ENCODE peak calls at places on chromosomes 4 and X, in five cellular contexts. G, B, Q, O and A are unnamed samples.
A peak's percentile ranks its signal among the peaks of the same experiment; 100 is the strongest.

GRCh38 chr4:40626183-40626990 is 3.3 kb downstream of the RBM47 start:
- DNase-seq in Q (no peak), O (peak; percentile 78), B (no peak), G (peak; percentile 51), A (no peak)

GRCh38 chrX:40877869-40878268 is 142.5 kb upstream of the MED14 start:
- DNase-seq in G (peak; percentile 61), Q (no peak), B (no peak), O (peak; percentile 32), A (peak; percentile 43)

GRCh38 chrX:97628807-97629596 is 745.3 kb downstream of the RPA4 start:
- DNase-seq in Q (no peak), B (no peak), G (no peak), O (no peak), A (no peak)

GRCh38 chr4:99803702-99804101 is 12.9 kb upstream of the DAPP1 start:
- DNase-seq in B (no peak), Q (no peak), G (no peak), O (no peak), A (no peak)

GRCh38 chrX:110026099-110026844 is 23.4 kb downstream of the TMEM164 start:
- DNase-seq in B (peak; percentile 31), G (peak; percentile 62), Q (no peak), O (peak; percentile 91), A (no peak)

GRCh38 chr4:123325241-123325681 is 71.3 kb upstream of the SPRY1 start:
- DNase-seq in O (no peak), Q (no peak), B (no peak), G (no peak), A (no peak)

GRCh38 chr4:46909078-46909477 is at the start of gene COX7B2:
- DNase-seq in O (no peak), G (peak; percentile 11), Q (no peak), B (no peak), A (no peak)

GRCh38 chrX:120456973-120457372 is 12.1 kb downstream of the LAMP2 start:
- DNase-seq in B (no peak), G (peak; percentile 75), O (peak; percentile 69), Q (no peak), A (peak; percentile 46)

GRCh38 chrX:40245411-40246140 is 147.8 kb upstream of the BCOR start:
- DNase-seq in O (no peak), Q (no peak), B (no peak), G (no peak), A (peak; percentile 19)

GRCh38 chrX:98523521-98523920 is 1639.8 kb downstream of the RPA4 start:
- DNase-seq in G (no peak), Q (no peak), O (no peak), B (no peak), A (no peak)

DNA sequence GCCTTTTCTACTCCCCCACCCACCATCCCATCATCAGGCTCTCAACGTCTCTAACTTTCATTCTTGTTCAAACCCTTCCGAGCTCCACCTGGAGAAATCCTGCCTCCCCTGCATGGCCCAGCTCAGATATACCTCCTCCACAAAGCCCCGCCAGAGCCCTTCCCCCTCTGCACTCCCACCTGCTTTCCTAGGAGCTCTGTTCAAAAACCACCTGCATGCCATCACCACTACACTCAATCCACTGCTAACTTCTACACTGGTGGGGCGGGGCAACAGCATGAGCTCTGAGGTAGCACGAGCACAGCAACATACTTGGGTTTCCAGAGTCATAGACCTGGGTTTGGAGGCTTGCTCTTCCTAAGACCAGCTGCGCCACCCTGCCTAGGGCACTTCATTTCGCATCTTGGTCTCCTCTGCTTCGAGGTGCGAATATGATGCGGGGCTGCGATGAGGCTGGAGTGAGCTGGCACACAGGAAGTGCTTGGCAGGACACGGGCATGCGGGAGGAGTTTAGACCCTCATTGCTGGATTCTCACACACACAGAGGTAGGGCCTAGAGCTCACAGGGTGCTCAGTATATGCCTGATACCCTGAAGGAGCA is 3.5 kb downstream of the SASH3 start:
- DNase-seq in Q (no peak), O (no peak), B (no peak), G (no peak), A (no peak)
- H3K4me3 ChIP-seq in Q (no peak overlapping the region), O (no peak overlapping the region), B (no peak overlapping the region), G (no peak overlapping the region), A (no peak overlapping the region)

GRCh38 chr4:142850478-142850877 is 4.4 kb upstream of the INPP4B start:
- DNase-seq in B (no peak), Q (no peak), O (peak; percentile 26), G (peak; percentile 47), A (peak; percentile 24)
- TF ChIP-seq CTCF in B (no peak), Q (no peak), O (peak; percentile 42), G (peak; percentile 69), A (peak; percentile 21)

GRCh38 chr4:83440899-83441298 is 14.7 kb downstream of the HELQ start:
- DNase-seq in Q (no peak), B (no peak), O (no peak), G (no peak), A (no peak)

GRCh38 chr4:83436680-83437079 is 18.9 kb downstream of the HELQ start:
- DNase-seq in B (no peak), Q (no peak), O (no peak), G (no peak), A (no peak)

GRCh38 chr4:83438719-83439118 is 16.9 kb downstream of the HELQ start:
- DNase-seq in G (peak; percentile 1), O (peak; percentile 52), Q (no peak), B (no peak), A (peak; percentile 5)

DNA sequence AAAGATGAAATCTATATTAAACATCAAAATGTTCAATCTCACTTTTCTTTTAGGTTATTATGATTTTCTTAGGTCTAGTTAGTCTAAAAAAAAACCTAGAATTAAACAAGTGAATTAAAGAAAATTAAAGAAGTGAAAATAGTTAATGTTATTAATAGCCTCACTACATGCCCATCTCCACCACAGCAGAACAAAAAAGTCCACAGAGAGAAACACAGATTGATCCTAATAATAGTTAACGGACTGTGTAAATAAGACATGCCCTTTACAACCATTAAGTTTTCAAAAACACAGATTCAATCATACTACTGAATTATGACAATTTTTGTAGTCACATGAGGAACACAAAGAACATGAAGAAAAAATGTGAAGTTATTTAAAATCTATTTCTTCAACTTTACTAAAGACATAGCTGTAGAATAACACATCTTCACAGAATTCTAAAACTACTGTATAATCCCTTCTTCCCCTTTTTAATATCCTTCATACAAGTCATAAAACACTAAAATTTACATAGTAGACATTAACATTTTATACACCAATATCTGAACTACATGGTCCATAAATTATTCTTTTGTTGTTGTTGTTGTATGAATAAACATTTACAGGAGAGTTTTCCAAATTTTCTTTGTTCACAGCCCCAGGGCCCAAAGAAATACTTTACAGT is 15.3 kb downstream of the HELQ start:
- DNase-seq in O (no peak), B (no peak), Q (no peak), G (no peak), A (no peak)
- H3K4me3 ChIP-seq in O (no peak overlapping the region), B (no peak overlapping the region), Q (no peak overlapping the region), G (no peak overlapping the region), A (no peak overlapping the region)

GRCh38 chr4:22410645-22411247 is 105.1 kb downstream of the ADGRA3 start:
- DNase-seq in Q (no peak), G (peak; percentile 32), O (peak; percentile 15), B (no peak), A (no peak)
- TF ChIP-seq CTCF in Q (peak; percentile 26), G (peak; percentile 65), O (peak; percentile 33), B (no peak), A (peak; percentile 28)

DNA sequence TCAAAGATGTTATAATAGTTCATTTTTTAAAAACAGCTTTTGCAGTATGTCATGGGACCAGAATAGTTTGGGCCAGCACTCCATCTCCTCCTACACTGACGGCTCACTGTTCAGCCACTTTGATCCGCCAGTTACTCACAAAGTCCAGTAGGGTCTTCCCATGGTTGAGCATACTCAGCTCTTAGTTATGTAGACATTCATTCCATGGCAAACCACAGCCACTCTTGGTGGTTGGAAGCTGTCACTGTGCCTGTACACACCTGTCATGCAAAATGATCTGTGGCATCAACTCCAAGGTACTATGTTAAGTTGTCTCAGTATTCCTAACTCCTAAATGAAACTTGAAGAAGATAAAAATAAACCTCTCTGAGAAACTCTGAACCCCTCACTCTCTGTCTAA is 127.2 kb downstream of the NR3C2 start:
- DNase-seq in G (peak; percentile 31), B (no peak), Q (no peak), O (no peak), A (no peak)
- H3K4me3 ChIP-seq in G (no peak overlapping the region), B (no peak overlapping the region), Q (no peak overlapping the region), O (no peak overlapping the region), A (no peak overlapping the region)

GRCh38 chrX:153777261-153778090 is 3.4 kb upstream of the SRPK3 start:
- DNase-seq in B (no peak), O (no peak), G (no peak), Q (no peak), A (no peak)

GRCh38 chrX:153776611-153777045 is 4.2 kb upstream of the SRPK3 start:
- DNase-seq in O (no peak), B (no peak), G (no peak), Q (no peak), A (no peak)

GRCh38 chrX:153778151-153778551 is 2.7 kb upstream of the SRPK3 start:
- DNase-seq in O (no peak), G (no peak), Q (no peak), B (no peak), A (no peak)

GRCh38 chrX:153779891-153780677 is 757 bp upstream of the SRPK3 start:
- DNase-seq in Q (no peak), B (no peak), O (no peak), G (no peak), A (no peak)

GRCh38 chrX:153778684-153779101 is 2.1 kb upstream of the SRPK3 start:
- DNase-seq in G (no peak), O (peak; percentile 63), Q (no peak), B (no peak), A (no peak)
- TF ChIP-seq CTCF in G (peak; percentile 39), O (no peak), Q (no peak), B (no peak), A (no peak)

DNA sequence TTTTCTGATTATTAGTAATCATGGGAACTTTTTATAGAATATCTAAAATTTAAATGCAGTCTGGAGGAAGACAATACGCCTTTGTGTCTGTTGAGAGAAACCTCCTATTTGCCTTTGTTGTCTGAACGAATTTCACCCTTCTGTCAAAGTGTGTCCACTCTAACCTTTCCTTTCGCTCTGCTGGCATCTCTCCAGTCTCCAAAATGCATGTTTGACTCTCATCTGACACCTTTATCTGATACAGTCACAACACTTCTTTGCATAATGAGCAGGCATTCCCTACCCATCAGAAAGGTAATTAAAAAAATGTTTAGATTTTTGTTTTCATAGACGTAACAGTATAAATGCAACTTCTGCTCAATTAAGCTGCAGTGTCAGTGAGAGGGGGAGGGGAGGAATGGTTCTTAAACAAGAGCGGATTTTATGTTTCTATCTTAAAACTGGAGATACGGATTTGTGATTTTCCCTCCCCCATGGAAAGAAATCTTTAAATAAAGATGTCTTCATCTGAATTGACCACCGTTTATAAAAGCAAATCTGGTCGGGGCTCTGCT is 70.2 kb downstream of the CXXC4 start:
- DNase-seq in B (no peak), G (no peak), Q (no peak), O (no peak), A (no peak)
- H3K4me3 ChIP-seq in B (no peak overlapping the region), G (no peak overlapping the region), Q (no peak overlapping the region), O (peak overlapping the region; percentile 30), A (no peak overlapping the region)

DNA sequence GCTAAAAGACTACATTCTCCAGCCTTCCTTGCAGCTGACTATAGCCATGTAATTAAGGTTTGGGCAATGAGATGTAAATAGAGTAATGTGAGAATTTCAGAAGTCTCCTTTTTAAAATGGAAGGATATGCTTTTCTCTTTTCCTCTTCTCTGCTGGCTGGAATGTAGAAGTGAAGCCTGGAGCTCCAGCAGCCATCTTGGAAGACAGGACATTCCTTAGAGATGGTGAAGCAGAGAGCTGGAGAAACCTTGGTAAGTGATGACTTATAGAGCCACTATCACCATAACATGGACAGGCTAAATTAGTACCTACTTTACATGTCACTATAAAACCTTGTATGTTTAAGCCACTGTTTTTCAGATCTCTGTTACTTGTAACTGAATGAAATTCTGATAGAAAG is 48.0 kb downstream of the RASL11B start:
- DNase-seq in G (no peak), Q (no peak), B (no peak), O (no peak), A (no peak)
- TF ChIP-seq CTCF in G (no peak), Q (no peak), B (no peak), O (no peak), A (no peak)